ENCODE peak calls at places on chromosomes 7 and 10, in five cellular contexts. One of them, this sample, is unnamed.

GRCh38 chr10:34286136-34286739 is 528.9 kb downstream of the PARD3 start:
- DNase-seq in fibroblast of the conjunctiva: no peak
- DNase-seq in NCI-H1105: no peak
- DNase-seq in pancreas: no peak
- DNase-seq in substantia nigra: no peak
- DNase-seq in this sample: peak

GRCh38 chr10:58258977-58259692 is 8.6 kb downstream of the IPMK start:
- DNase-seq in NCI-H1105: no peak
- DNase-seq in pancreas: no peak
- DNase-seq in fibroblast of the conjunctiva: no peak
- DNase-seq in substantia nigra: no peak
- DNase-seq in this sample: no peak

GRCh38 chr10:63115732-63116383 is 17.3 kb upstream of the NRBF2 start:
- DNase-seq in substantia nigra: peak
- DNase-seq in fibroblast of the conjunctiva: peak
- DNase-seq in pancreas: no peak
- DNase-seq in NCI-H1105: no peak
- DNase-seq in this sample: no peak

GRCh38 chr7:69577221-69577620 is 21.1 kb upstream of the AUTS2 start:
- DNase-seq in substantia nigra: peak
- DNase-seq in pancreas: no peak
- DNase-seq in fibroblast of the conjunctiva: peak
- DNase-seq in NCI-H1105: no peak
- DNase-seq in this sample: no peak

GRCh38 chr7:102042016-102042656 is 224.7 kb downstream of the CUX1 start:
- DNase-seq in substantia nigra: no peak
- DNase-seq in NCI-H1105: no peak
- DNase-seq in fibroblast of the conjunctiva: no peak
- DNase-seq in pancreas: no peak
- DNase-seq in this sample: peak

GRCh38 chr10:63520463-63521388 is 475 bp upstream of the REEP3 start:
- DNase-seq in substantia nigra: peak
- DNase-seq in fibroblast of the conjunctiva: peak
- DNase-seq in NCI-H1105: no peak
- DNase-seq in pancreas: peak
- DNase-seq in this sample: peak

GRCh38 chr7:121960678-121961461 is 87.9 kb downstream of the PTPRZ1 start:
- DNase-seq in pancreas: no peak
- DNase-seq in substantia nigra: no peak
- DNase-seq in fibroblast of the conjunctiva: peak
- DNase-seq in NCI-H1105: no peak
- DNase-seq in this sample: peak

GRCh38 chr10:67772894-67773511 is 65.0 kb downstream of the DNAJC12 start:
- DNase-seq in pancreas: no peak
- DNase-seq in substantia nigra: no peak
- DNase-seq in NCI-H1105: no peak
- DNase-seq in fibroblast of the conjunctiva: no peak
- DNase-seq in this sample: no peak

GRCh38 chr7:22791204-22792158 is 31.2 kb downstream of the TOMM7 start:
- DNase-seq in NCI-H1105: no peak
- DNase-seq in substantia nigra: no peak
- DNase-seq in pancreas: no peak
- DNase-seq in fibroblast of the conjunctiva: no peak
- DNase-seq in this sample: peak

GRCh38 chr10:112539340-112539739 is 92.3 kb downstream of the VTI1A start:
- DNase-seq in pancreas: no peak
- DNase-seq in substantia nigra: no peak
- DNase-seq in NCI-H1105: peak
- DNase-seq in fibroblast of the conjunctiva: no peak
- DNase-seq in this sample: no peak

GRCh38 chr7:158495780-158496179 is 91.8 kb downstream of the PTPRN2 start:
- DNase-seq in substantia nigra: peak
- DNase-seq in NCI-H1105: peak
- DNase-seq in fibroblast of the conjunctiva: no peak
- DNase-seq in pancreas: peak
- DNase-seq in this sample: peak

GRCh38 chr10:63169624-63170023 is 36.5 kb downstream of the NRBF2 start:
- DNase-seq in fibroblast of the conjunctiva: no peak
- DNase-seq in substantia nigra: no peak
- DNase-seq in pancreas: no peak
- DNase-seq in NCI-H1105: no peak
- DNase-seq in this sample: no peak

GRCh38 chr7:77791956-77792355 is 6.3 kb downstream of the TMEM60 start:
- DNase-seq in pancreas: no peak
- DNase-seq in NCI-H1105: no peak
- DNase-seq in substantia nigra: no peak
- DNase-seq in fibroblast of the conjunctiva: no peak
- DNase-seq in this sample: no peak

GRCh38 chr7:24773646-24774045 is 16.4 kb upstream of the GSDME start:
- DNase-seq in pancreas: no peak
- DNase-seq in NCI-H1105: no peak
- DNase-seq in fibroblast of the conjunctiva: no peak
- DNase-seq in substantia nigra: no peak
- DNase-seq in this sample: no peak

This sample was measured in RCC 7860.